ENCODE peak calls at places on chromosomes 7 and 10, in nine cellular contexts. J, F, Q, E, U, Z, N, M and D are unnamed samples. For H3K4me1, the result is how much of the 10 kb centered on the place peaks cover.

GRCh38 chr7:47580811-47581331 is 1.0 kb downstream of the TNS3 start:
- DNase-seq in U (no peak), F (no peak), Z (no peak), Q (no peak), E (no peak), N (no peak), J (no peak), M (no peak), D (no peak)

GRCh38 chr10:71726673-71727428 is 7.3 kb upstream of the C10orf105 start:
- DNase-seq in F (no peak), E (no peak), Z (no peak), J (peak), Q (no peak), U (no peak), M (no peak), N (no peak), D (no peak)

GRCh38 chr7:51045319-51046102 is 262.8 kb upstream of the GRB10 start:
- DNase-seq in Q (no peak), E (peak), Z (no peak), F (no peak), M (peak), J (no peak), N (no peak), U (peak), D (peak)

GRCh38 chr10:51422311-51423120 is 276.9 kb downstream of the CSTF2T start:
- DNase-seq in F (peak), Q (peak), E (peak), M (peak), U (peak), N (peak), Z (no peak), J (no peak), D (peak)

GRCh38 chr7:121076350-121077164 is 88.0 kb downstream of the CPED1 start:
- DNase-seq in M (peak), N (no peak), J (no peak), Q (peak), U (peak), Z (no peak), E (peak), F (no peak), D (no peak)

GRCh38 chr10:51010977-51011376 is 63.3 kb upstream of the PRKG1 start:
- DNase-seq in E (no peak), N (no peak), Z (no peak), M (peak), J (no peak), U (peak), F (no peak), Q (peak), D (peak)

GRCh38 chr7:39195967-39196366 is 218.3 kb downstream of the POU6F2 start:
- DNase-seq in U (no peak), E (no peak), F (no peak), Q (no peak), Z (no peak), M (no peak), N (no peak), J (no peak), D (no peak)

GRCh38 chr10:123573236-123574147 is 92.7 kb upstream of the GPR26 start:
- DNase-seq in Z (no peak), N (no peak), Q (peak), J (peak), F (no peak), M (no peak), U (peak), E (no peak), D (peak)

GRCh38 chr10:125639846-125640245 is 43.1 kb downstream of the TEX36 start:
- DNase-seq in J (no peak), M (no peak), Q (no peak), U (no peak), N (no peak), F (no peak), E (no peak), Z (no peak), D (no peak)

GRCh38 chr7:1607001-1607400 is 37.2 kb upstream of the PSMG3 start:
- DNase-seq in J (no peak), Q (no peak), N (no peak), U (no peak), F (no peak), E (no peak), Z (no peak), M (no peak), D (no peak)

GRCh38 chr7:98120559-98120958 is 13.9 kb downstream of the LMTK2 start:
- DNase-seq in U (no peak), Z (no peak), E (no peak), Q (no peak), F (no peak), M (no peak), J (no peak), N (no peak), D (no peak)

GRCh38 chr10:127161482-127161881 is 34.9 kb downstream of the INSYN2A start:
- DNase-seq in F (no peak), M (no peak), N (no peak), Q (no peak), U (no peak), J (no peak), E (no peak), Z (no peak), D (no peak)

GRCh38 chr7:108246227-108246837 is 116.2 kb upstream of the LAMB4 start:
- DNase-seq in E (peak), N (peak), F (no peak), Q (peak), M (peak), J (no peak), U (peak), Z (no peak), D (peak)

GRCh38 chr10:6995339-6995738 is 415.3 kb upstream of the PRKCQ start:
- DNase-seq in Q (peak), F (no peak), E (no peak), U (no peak), Z (no peak), J (no peak), N (no peak), M (peak), D (no peak)

GRCh38 chr7:100220833-100221718 is 1.3 kb downstream of the PVRIG start:
- DNase-seq in Q (no peak), J (peak), F (no peak), E (no peak), N (no peak), U (no peak), Z (no peak), M (no peak), D (no peak)

GRCh38 chr10:120516426-120516825 is 59.4 kb downstream of the PLPP4 start:
- DNase-seq in M (peak), Z (no peak), Q (no peak), U (no peak), F (no peak), N (no peak), J (no peak), E (no peak), D (no peak)

GRCh38 chr7:104723001-104723400 is 291.0 kb upstream of the KMT2E start:
- DNase-seq in U (no peak), M (no peak), E (no peak), J (no peak), F (no peak), N (no peak), Z (no peak), Q (no peak), D (no peak)

GRCh38 chr7:67364441-67365017 is 367.9 kb downstream of the TYW1 start:
- DNase-seq in J (peak), Z (no peak), M (no peak), Q (no peak), F (peak), N (no peak), E (no peak), U (no peak), D (no peak)

GRCh38 chr10:66827353-66827752 is 98.5 kb upstream of the LRRTM3 start:
- DNase-seq in N (no peak), E (peak), Q (peak), J (no peak), U (no peak), F (no peak), M (peak), Z (no peak), D (no peak)

GRCh38 chr7:101094791-101095375 is 9.6 kb downstream of the TRIM56 start:
- DNase-seq in F (no peak), Z (no peak), J (no peak), N (peak), Q (peak), U (peak), M (peak), E (no peak), D (no peak)

GRCh38 chr7:116802784-116803183 is 59.6 kb upstream of the CAPZA2 start:
- DNase-seq in M (peak), U (peak), Q (peak), E (peak), N (no peak), Z (no peak), F (no peak), J (no peak), D (peak)

GRCh38 chr7:39154815-39155214 is 177.1 kb downstream of the POU6F2 start:
- DNase-seq in E (no peak), N (no peak), U (no peak), Z (no peak), F (no peak), M (no peak), J (no peak), Q (no peak), D (no peak)

GRCh38 chr7:127594490-127594889 is 954 bp downstream of the FSCN3 start:
- DNase-seq in E (no peak), U (no peak), F (no peak), Q (no peak), J (no peak), Z (no peak), N (no peak), M (no peak), D (no peak)

GRCh38 chr10:104641150-104642000 is at the start of gene SORCS3:
- DNase-seq in M (peak), E (no peak), J (peak), U (peak), Q (no peak), N (no peak), F (no peak), Z (no peak), D (no peak)

GRCh38 chr10:1657500-1657899 is 79.8 kb downstream of the ADARB2 start:
- DNase-seq in J (no peak), M (no peak), N (no peak), Q (no peak), Z (no peak), E (no peak), F (no peak), U (no peak), D (no peak)

DNA sequence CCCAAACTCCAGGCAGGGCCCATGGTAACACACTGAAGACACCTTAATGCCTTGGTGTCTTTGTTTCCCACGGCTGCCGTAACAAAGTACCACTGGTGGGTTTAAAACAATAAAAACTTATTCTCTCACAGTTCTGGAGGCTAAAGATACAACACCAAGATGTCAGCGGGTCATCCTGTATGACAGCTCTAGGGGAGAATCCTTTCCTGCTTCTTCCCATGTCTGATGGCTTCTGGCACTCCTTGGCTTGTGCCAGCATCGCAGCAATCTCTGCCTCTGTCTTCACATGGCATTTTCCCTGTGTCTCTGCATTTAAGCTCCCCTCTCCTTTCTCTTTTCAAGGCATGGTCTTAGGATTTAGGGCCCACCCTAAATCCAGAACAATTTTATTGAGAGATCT is 33.1 kb downstream of the PRSS2 start:
- DNase-seq in Q (no peak), Z (no peak), U (no peak), E (no peak), N (no peak), F (no peak), J (no peak), M (no peak), D (no peak)
- H3K4me1 ChIP-seq in Q (under half), Z (under half), U (under half), E (under half), N (under half), F (under half), J (under half), M (under half), D (under half)

DNA sequence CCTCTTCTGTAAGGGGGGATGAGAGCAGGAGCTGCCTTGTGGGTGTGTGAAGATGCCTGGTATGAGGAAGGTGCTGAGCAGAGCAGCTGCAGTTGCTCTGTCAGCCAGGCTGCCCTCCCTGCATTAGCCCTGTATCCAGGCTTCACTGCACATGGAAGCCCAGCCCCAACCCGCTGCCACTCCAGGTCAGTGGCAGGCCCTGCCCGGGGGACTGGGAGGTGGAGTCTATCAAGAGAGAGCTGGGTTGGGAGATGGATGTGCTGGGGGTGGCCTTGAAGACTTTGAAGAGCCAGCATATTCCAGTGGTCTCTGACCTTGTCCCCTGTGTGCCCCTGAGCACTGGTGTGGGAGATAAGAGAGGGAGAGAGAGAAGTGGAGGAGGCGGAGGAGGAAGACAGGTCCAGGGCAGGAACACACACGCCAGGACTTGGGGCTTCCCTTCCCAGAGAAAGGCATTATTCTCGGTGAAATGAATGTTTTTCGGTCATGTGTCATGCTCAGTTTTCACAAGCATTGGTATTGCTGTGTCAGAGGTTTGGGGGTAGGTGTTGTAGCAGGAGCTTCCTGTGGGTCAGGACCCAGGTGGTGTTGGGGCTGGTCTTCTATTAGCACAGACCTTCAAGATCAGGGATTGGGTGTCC is 2.6 kb downstream of the PPIF start:
- DNase-seq in J (peak), M (no peak), U (no peak), N (no peak), F (no peak), Q (no peak), Z (no peak), E (no peak), D (no peak)
- H3K4me3 ChIP-seq in J (peak), M (no peak), U (no peak), N (no peak), F (no peak), Q (no peak), Z (no peak), E (no peak), D (no peak)

GRCh38 chr10:74186678-74187077 is 35.7 kb downstream of the ADK start:
- DNase-seq in E (no peak), F (no peak), Z (no peak), N (no peak), M (no peak), J (no peak), Q (no peak), U (no peak), D (no peak)
- H3K4me1 ChIP-seq in E (under half), F (under half), Z (under half), N (under half), M (under half), J (under half), Q (under half), U (under half), D (under half)

GRCh38 chr7:24952464-24952863 is 27.5 kb downstream of the OSBPL3 start:
- DNase-seq in M (no peak), E (no peak), J (no peak), F (no peak), N (no peak), Q (no peak), U (no peak), Z (no peak), D (no peak)
- H3K4me3 ChIP-seq in M (no peak), E (no peak), J (no peak), F (no peak), N (no peak), Q (no peak), U (no peak), Z (no peak), D (no peak)

DNA sequence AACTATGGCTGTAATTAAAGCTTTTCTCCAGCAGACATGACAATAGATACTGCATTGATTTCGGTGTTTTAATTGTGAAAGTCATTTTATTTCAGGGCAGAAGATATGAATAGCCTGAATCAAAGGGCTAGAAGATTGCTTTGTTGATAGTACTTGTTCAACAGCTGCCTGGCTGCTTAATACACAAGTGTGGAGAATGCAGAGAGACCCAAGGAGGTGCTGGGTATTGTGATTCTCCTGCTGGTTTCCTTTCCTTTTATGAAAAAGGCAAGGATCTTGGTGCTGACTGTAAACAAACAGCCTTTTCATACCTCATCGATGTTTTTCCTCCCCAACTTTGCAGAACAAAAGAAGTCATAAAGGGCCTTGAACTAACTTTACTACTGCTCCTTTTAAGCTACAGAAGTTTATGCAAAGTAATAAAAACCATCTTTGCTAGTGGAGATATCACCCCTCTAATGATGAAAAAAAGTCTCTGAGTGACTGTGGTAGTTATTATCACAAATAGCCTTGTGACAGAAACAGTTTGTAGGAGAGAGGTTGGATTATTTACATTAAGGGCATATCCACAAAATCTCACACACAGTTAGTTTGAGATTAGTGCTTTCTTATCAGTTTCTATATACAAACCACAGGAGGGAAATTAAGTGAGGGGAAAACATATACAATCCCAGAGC is 800.0 kb downstream of the LRMDA start:
- DNase-seq in E (no peak), N (no peak), U (no peak), M (no peak), F (no peak), Q (no peak), J (no peak), Z (no peak), D (no peak)
- H3K4me1 ChIP-seq in E (under half), N (under half), U (under half), M (under half), F (under half), Q (under half), J (under half), Z (under half), D (under half)

DNA sequence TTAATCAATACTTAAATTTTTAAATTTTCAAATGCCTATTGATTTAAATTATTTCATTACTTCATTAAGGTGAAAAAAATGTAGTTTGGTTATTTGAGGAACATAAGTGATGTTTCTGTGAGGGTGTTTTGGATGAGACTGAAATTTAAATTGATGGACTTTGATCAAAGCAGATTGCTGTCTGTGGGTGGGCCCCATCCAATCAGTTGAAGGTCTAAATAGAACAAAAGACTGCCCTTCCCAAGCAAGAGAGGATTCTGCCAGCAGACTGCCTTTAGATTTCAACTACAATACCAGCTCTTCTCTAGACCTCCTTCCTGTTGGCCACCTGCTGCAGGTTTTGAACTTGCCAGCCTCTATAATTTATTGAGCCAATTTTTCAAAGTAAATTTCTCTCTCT is 14.5 kb upstream of the GPR37 start:
- DNase-seq in E (no peak), N (no peak), F (no peak), U (no peak), M (no peak), Z (no peak), J (no peak), Q (no peak), D (no peak)
- H3K4me3 ChIP-seq in E (no peak), N (no peak), F (no peak), U (no peak), M (no peak), Z (no peak), J (no peak), Q (no peak), D (no peak)